ENCODE peak calls at places on chromosomes 12 and 14, in four cellular contexts. N, D, W and M are unnamed samples.
A peak's percentile ranks its signal among the peaks of the same experiment; 100 is the strongest.

GRCh38 chr14:103188691-103189480 is 65.6 kb downstream of the TNFAIP2 start:
- DNase-seq in W (no peak), N (peak; percentile 17), D (no peak), M (no peak)

GRCh38 chr12:115261691-115262398 is 577.9 kb upstream of the TBX3 start:
- DNase-seq in N (peak; percentile 58), D (no peak), W (no peak), M (peak; percentile 83)

GRCh38 chr12:5435161-5435560 is 3.3 kb downstream of the NTF3 start:
- DNase-seq in W (no peak), D (no peak), N (no peak), M (no peak)

GRCh38 chr12:78726854-78727253 is 137.7 kb upstream of the SYT1 start:
- DNase-seq in N (no peak), D (no peak), W (no peak), M (no peak)

GRCh38 chr12:111033281-111034147 is 113.1 kb upstream of the MYL2 start:
- DNase-seq in W (no peak), N (no peak), D (no peak), M (no peak)

GRCh38 chr14:32627545-32628298 is 298.6 kb downstream of the AKAP6 start:
- DNase-seq in N (no peak), D (no peak), W (no peak), M (no peak)

GRCh38 chr12:4908694-4909396 is 860 bp upstream of the KCNA1 start:
- DNase-seq in W (no peak), D (no peak), N (no peak), M (no peak)

GRCh38 chr14:53470351-53471043 is 317.4 kb upstream of the DDHD1 start:
- DNase-seq in W (no peak), N (no peak), D (no peak), M (no peak)

GRCh38 chr12:57793920-57794319 is 11.3 kb downstream of the TSFM start:
- DNase-seq in D (no peak), W (no peak), N (peak; percentile 93), M (no peak)